ENCODE peak calls at places on chromosomes 6 and 20, in five cellular contexts. N is non-pigmented ciliary epithelial cell; G is activated CD8-positive, alpha-beta memory T cell treated with anti-CD3 and anti-CD28 coated beads for 48 hours; A is endothelial cell; W is posterior vena cava. P is an unnamed sample.

GRCh38 chr20:24618739-24619138 is 149.3 kb downstream of the SYNDIG1 start:
- DNase-seq in N (no peak), G (no peak), A (no peak), W (no peak), P (no peak)

GRCh38 chr6:39181333-39181732 is 47.9 kb downstream of the KCNK5 start:
- DNase-seq in N (no peak), G (no peak), A (no peak), W (peak), P (no peak)

GRCh38 chr6:20812776-20813175 is 278.5 kb downstream of the CDKAL1 start:
- DNase-seq in N (no peak), G (no peak), A (no peak), W (no peak), P (no peak)

GRCh38 chr6:17035257-17035757 is 66.5 kb upstream of the STMND1 start:
- DNase-seq in N (no peak), G (no peak), A (no peak), W (no peak), P (no peak)

GRCh38 chr6:16476861-16477260 is 238.5 kb downstream of the GMPR start:
- DNase-seq in N (no peak), G (no peak), A (no peak), W (no peak), P (no peak)

GRCh38 chr6:153130515-153131036 is 506 bp downstream of the RGS17 start:
- DNase-seq in N (no peak), G (no peak), A (peak), W (peak), P (no peak)

GRCh38 chr6:515267-515666 is 123.7 kb downstream of the IRF4 start:
- DNase-seq in N (no peak), G (no peak), A (no peak), W (no peak), P (no peak)

GRCh38 chr6:3283241-3283640 is 24.5 kb downstream of the PSMG4 start:
- DNase-seq in N (no peak), G (no peak), A (no peak), W (no peak), P (no peak)

GRCh38 chr20:33927703-33928102 is 66.0 kb upstream of the RALY start:
- DNase-seq in N (no peak), G (no peak), A (no peak), W (no peak), P (no peak)

GRCh38 chr6:121485359-121485809 is 49.9 kb downstream of the GJA1 start:
- DNase-seq in N (no peak), G (no peak), A (no peak), W (no peak), P (no peak)

GRCh38 chr6:89597988-89598387 is 40.6 kb downstream of the LYRM2 start:
- DNase-seq in N (no peak), G (no peak), A (no peak), W (no peak), P (no peak)

GRCh38 chr6:39224523-39225182 is 4.6 kb downstream of the KCNK5 start:
- DNase-seq in N (no peak), G (no peak), A (no peak), W (no peak), P (no peak)

GRCh38 chr6:159700970-159701369 is 7.9 kb upstream of the SOD2 start:
- DNase-seq in N (no peak), G (no peak), A (no peak), W (no peak), P (no peak)

GRCh38 chr6:17473554-17473953 is 80.2 kb downstream of the CAP2 start:
- DNase-seq in N (no peak), G (no peak), A (no peak), W (no peak), P (no peak)

GRCh38 chr6:130600880-130601341 is 226.3 kb upstream of the SMLR1 start:
- DNase-seq in N (peak), G (no peak), A (no peak), W (no peak), P (no peak)